ENCODE peak calls at places on chromosomes 7 and 10, in five cellular contexts. One of them, this sample, is unnamed.

GRCh38 chr10:100656479-100656878 is 88.9 kb upstream of the PAX2 start:
- DNase-seq in heart left ventricle: no peak
- DNase-seq in Calu3: peak
- DNase-seq in AG09309: no peak
- DNase-seq in AG04449: no peak
- DNase-seq in this sample: no peak

GRCh38 chr10:100739516-100740368 is 5.6 kb upstream of the PAX2 start:
- DNase-seq in heart left ventricle: no peak
- DNase-seq in Calu3: peak
- DNase-seq in AG09309: no peak
- DNase-seq in AG04449: no peak
- DNase-seq in this sample: no peak

GRCh38 chr7:76048668-76048988 is 722 bp downstream of the MDH2 start:
- DNase-seq in heart left ventricle: no peak
- DNase-seq in Calu3: no peak
- DNase-seq in AG09309: no peak
- DNase-seq in AG04449: no peak
- DNase-seq in this sample: no peak

GRCh38 chr10:14604181-14605142 is 170.2 kb downstream of the FAM107B start:
- DNase-seq in heart left ventricle: peak
- DNase-seq in Calu3: peak
- DNase-seq in AG09309: no peak
- DNase-seq in AG04449: no peak
- DNase-seq in this sample: peak

GRCh38 chr7:128122577-128123290 is 91.5 kb upstream of the LRRC4 start:
- DNase-seq in heart left ventricle: no peak
- DNase-seq in Calu3: no peak
- DNase-seq in AG09309: no peak
- DNase-seq in AG04449: no peak
- DNase-seq in this sample: no peak

GRCh38 chr7:12706900-12707536 is 19.6 kb downstream of the ARL4A start:
- DNase-seq in heart left ventricle: no peak
- DNase-seq in Calu3: no peak
- DNase-seq in AG09309: no peak
- DNase-seq in AG04449: no peak
- DNase-seq in this sample: no peak

GRCh38 chr10:68856352-68856751 is 29.0 kb downstream of the STOX1 start:
- DNase-seq in heart left ventricle: no peak
- DNase-seq in Calu3: no peak
- DNase-seq in AG09309: no peak
- DNase-seq in AG04449: no peak
- DNase-seq in this sample: no peak

GRCh38 chr10:79084012-79084971 is 15.5 kb downstream of the ZMIZ1 start:
- DNase-seq in heart left ventricle: peak
- DNase-seq in Calu3: peak
- DNase-seq in AG09309: peak
- DNase-seq in AG04449: no peak
- DNase-seq in this sample: peak

GRCh38 chr10:96017227-96017687 is 26.1 kb upstream of the CCNJ start:
- DNase-seq in heart left ventricle: no peak
- DNase-seq in Calu3: peak
- DNase-seq in AG09309: peak
- DNase-seq in AG04449: no peak
- DNase-seq in this sample: peak

GRCh38 chr7:116776046-116776445 is 86.3 kb upstream of the CAPZA2 start:
- DNase-seq in heart left ventricle: no peak
- DNase-seq in Calu3: no peak
- DNase-seq in AG09309: no peak
- DNase-seq in AG04449: no peak
- DNase-seq in this sample: no peak

GRCh38 chr7:107924841-107925490 is 34.0 kb downstream of the DLD start:
- DNase-seq in heart left ventricle: no peak
- DNase-seq in Calu3: no peak
- DNase-seq in AG09309: no peak
- DNase-seq in AG04449: no peak
- DNase-seq in this sample: no peak

GRCh38 chr10:20993387-20994170 is 96.5 kb upstream of the NEBL start:
- DNase-seq in heart left ventricle: no peak
- DNase-seq in Calu3: no peak
- DNase-seq in AG09309: no peak
- DNase-seq in AG04449: no peak
- DNase-seq in this sample: no peak

GRCh38 chr7:131197920-131198610 is 129.6 kb upstream of the MKLN1 start:
- DNase-seq in heart left ventricle: no peak
- DNase-seq in Calu3: no peak
- DNase-seq in AG09309: peak
- DNase-seq in AG04449: no peak
- DNase-seq in this sample: no peak

DNA sequence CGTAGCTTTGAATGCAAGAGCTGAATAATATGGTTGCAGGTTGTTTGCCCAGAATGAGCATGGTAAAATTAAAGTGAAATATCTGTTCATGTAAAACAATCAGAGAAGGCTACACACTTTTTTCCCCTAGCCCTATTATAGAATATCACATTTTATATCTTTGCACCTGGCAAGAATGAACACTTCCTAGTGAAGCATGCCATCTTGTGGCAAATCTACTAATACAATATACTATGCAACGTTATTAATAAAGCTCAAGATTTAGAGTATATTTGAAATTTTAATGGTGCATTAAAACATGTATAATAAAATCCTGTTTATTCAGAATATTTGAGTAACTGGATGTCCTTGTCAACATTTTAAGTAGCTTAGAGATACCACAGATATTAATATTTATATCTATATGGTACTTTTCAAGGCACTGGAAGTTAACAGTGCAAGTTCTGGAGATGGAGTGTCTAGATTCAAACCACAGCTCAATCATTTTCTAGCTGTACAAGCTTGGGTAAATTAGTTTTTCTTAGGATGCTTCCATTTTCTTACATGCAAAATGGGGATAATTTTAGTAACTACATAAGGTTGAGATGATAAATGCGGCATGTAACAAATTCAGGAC is 643.1 kb upstream of the SEMA3D start:
- DNase-seq in heart left ventricle: no peak
- DNase-seq in Calu3: no peak
- DNase-seq in AG09309: peak
- DNase-seq in AG04449: no peak
- DNase-seq in this sample: peak
- TF ChIP-seq CTCF in heart left ventricle: no peak
- TF ChIP-seq CTCF in Calu3: no peak
- TF ChIP-seq CTCF in AG09309: peak
- TF ChIP-seq CTCF in AG04449: peak
- TF ChIP-seq CTCF in this sample: peak

DNA sequence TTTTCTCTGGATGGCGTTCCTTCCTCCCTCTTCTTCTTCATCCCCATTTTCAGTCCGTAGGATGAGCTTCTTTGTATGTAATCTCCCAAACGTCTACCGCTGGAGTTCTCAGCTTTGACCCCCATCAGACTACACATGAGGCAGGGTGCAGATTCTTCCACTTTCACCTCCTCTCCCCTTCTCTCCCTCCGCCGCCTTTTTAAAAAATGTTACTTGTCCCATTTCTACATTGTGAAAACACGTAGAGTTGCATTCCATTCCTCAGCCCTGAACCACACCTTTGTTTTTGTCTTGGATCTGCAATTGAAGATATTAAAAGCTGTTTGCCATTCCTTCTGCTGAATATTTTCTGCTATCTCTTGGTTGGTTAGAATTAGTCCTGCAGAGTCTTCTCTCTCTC is 6.2 kb downstream of the ADIRF start:
- DNase-seq in heart left ventricle: no peak
- DNase-seq in Calu3: no peak
- DNase-seq in AG09309: no peak
- DNase-seq in AG04449: no peak
- DNase-seq in this sample: no peak
- TF ChIP-seq CTCF in heart left ventricle: no peak
- TF ChIP-seq CTCF in Calu3: no peak
- TF ChIP-seq CTCF in AG09309: no peak
- TF ChIP-seq CTCF in AG04449: no peak
- TF ChIP-seq CTCF in this sample: no peak

DNA sequence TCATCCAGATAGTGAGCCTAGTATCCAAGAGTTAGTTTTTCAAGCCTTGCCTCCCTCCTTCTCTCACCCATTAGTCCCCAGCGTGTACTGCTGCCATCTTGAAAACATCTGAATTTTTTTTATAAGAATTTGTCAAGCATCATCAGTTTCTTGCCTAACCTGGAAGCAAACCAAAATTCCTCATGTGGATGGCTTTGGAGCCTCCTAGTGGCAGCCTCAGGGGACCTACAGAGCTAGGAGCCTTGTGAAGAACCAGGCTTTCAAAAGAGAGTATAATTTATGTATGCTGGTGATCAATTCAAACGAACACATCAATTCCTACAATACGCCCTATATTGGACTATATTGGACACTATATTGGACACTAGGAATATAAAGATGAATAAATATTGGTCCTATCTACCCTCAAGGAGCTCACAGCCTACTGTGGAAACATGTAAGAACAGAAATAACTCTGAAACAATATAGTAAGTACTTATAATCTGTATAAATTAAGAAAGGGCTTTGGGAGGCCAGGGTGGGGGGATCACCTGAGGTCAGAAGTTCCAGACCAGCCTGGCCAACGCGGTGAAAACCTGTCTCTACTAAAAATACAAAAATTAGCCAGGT is 63.4 kb downstream of the HPSE2 start:
- DNase-seq in heart left ventricle: no peak
- DNase-seq in Calu3: peak
- DNase-seq in AG09309: no peak
- DNase-seq in AG04449: no peak
- DNase-seq in this sample: no peak
- TF ChIP-seq CTCF in heart left ventricle: peak
- TF ChIP-seq CTCF in Calu3: peak
- TF ChIP-seq CTCF in AG09309: peak
- TF ChIP-seq CTCF in AG04449: peak
- TF ChIP-seq CTCF in this sample: peak

GRCh38 chr10:88129013-88129412 is 265.6 kb downstream of the PTEN start:
- DNase-seq in heart left ventricle: no peak
- DNase-seq in Calu3: no peak
- DNase-seq in AG09309: no peak
- DNase-seq in AG04449: no peak
- DNase-seq in this sample: no peak

GRCh38 chr10:88127766-88128165 is 264.3 kb downstream of the PTEN start:
- DNase-seq in heart left ventricle: no peak
- DNase-seq in Calu3: no peak
- DNase-seq in AG09309: no peak
- DNase-seq in AG04449: no peak
- DNase-seq in this sample: no peak

GRCh38 chr10:88130912-88131311 is 267.5 kb downstream of the PTEN start:
- DNase-seq in heart left ventricle: no peak
- DNase-seq in Calu3: no peak
- DNase-seq in AG09309: no peak
- DNase-seq in AG04449: no peak
- DNase-seq in this sample: no peak

GRCh38 chr10:88127266-88127665 is 263.8 kb downstream of the PTEN start:
- DNase-seq in heart left ventricle: no peak
- DNase-seq in Calu3: no peak
- DNase-seq in AG09309: no peak
- DNase-seq in AG04449: no peak
- DNase-seq in this sample: no peak

GRCh38 chr10:88131561-88132139 is 268.2 kb downstream of the PTEN start:
- DNase-seq in heart left ventricle: peak
- DNase-seq in Calu3: no peak
- DNase-seq in AG09309: no peak
- DNase-seq in AG04449: no peak
- DNase-seq in this sample: peak
- TF ChIP-seq CTCF in heart left ventricle: no peak
- TF ChIP-seq CTCF in Calu3: no peak
- TF ChIP-seq CTCF in AG09309: no peak
- TF ChIP-seq CTCF in AG04449: no peak
- TF ChIP-seq CTCF in this sample: no peak

This sample was measured in AG09319.